ENCODE peak calls at places on chromosomes 13 and 19, in nine cellular contexts. Z is ovary; J is cardiac fibroblast; K is epithelial cell of proximal tubule; I is PC-3; C is GM12864; G is fibroblast of pulmonary artery; D is astrocyte; W is CD8-positive, alpha-beta T cell. F is an unnamed sample.

GRCh38 chr19:10805075-10805757 is 30.8 kb downstream of the TMED1 start:
- DNase-seq in G (no peak), Z (no peak), K (no peak), I (no peak), J (no peak), W (no peak), D (no peak), C (no peak), F (no peak)

GRCh38 chr13:111512707-111513106 is 192.3 kb downstream of the TEX29 start:
- DNase-seq in G (no peak), J (no peak), D (no peak), W (no peak), Z (no peak), C (no peak), I (no peak), K (no peak), F (no peak)

GRCh38 chr19:31066385-31066784 is 282.9 kb downstream of the TSHZ3 start:
- DNase-seq in W (no peak), K (peak), D (peak), J (peak), Z (no peak), G (peak), I (peak), C (no peak), F (no peak)

GRCh38 chr19:46904114-46905060 is 43.6 kb downstream of the ARHGAP35 start:
- DNase-seq in G (peak), D (peak), I (no peak), Z (peak), C (no peak), W (no peak), J (peak), K (no peak), F (peak)

GRCh38 chr13:45807520-45808099 is 43.9 kb downstream of the SIAH3 start:
- DNase-seq in W (no peak), D (peak), G (peak), K (peak), Z (no peak), I (peak), J (peak), C (peak), F (peak)

GRCh38 chr13:23570099-23570926 is at the start of gene TNFRSF19:
- DNase-seq in W (no peak), G (peak), D (peak), I (peak), K (no peak), C (no peak), Z (no peak), J (peak), F (peak)

GRCh38 chr13:100728201-100728600 is 53.6 kb upstream of the TMTC4 start:
- DNase-seq in Z (no peak), K (no peak), I (no peak), J (no peak), G (no peak), D (no peak), W (no peak), C (no peak), F (no peak)

GRCh38 chr19:57511484-57511883 is 11.7 kb downstream of the ZNF773 start:
- DNase-seq in Z (no peak), G (no peak), J (no peak), I (no peak), D (no peak), C (no peak), W (no peak), K (no peak), F (no peak)

GRCh38 chr19:13282486-13283065 is 132.4 kb downstream of the IER2 start:
- DNase-seq in C (no peak), I (no peak), G (no peak), K (no peak), Z (no peak), D (no peak), J (no peak), W (no peak), F (no peak)

GRCh38 chr13:99312493-99312883 is 5.3 kb upstream of the GPR183 start:
- DNase-seq in K (peak), G (peak), D (peak), W (no peak), I (no peak), J (peak), Z (peak), C (no peak), F (peak)

GRCh38 chr19:41264581-41265375 is 606 bp downstream of the HNRNPUL1 start:
- DNase-seq in D (peak), J (peak), W (peak), Z (peak), K (no peak), G (peak), C (peak), I (peak), F (peak)

GRCh38 chr13:26061947-26062346 is 10.1 kb upstream of the SHISA2 start:
- DNase-seq in I (peak), G (peak), W (no peak), C (no peak), D (peak), J (peak), K (peak), Z (no peak), F (no peak)

GRCh38 chr19:46533085-46534081 is 37.7 kb upstream of the PNMA8B start:
- DNase-seq in D (no peak), C (no peak), J (no peak), W (no peak), Z (no peak), G (no peak), I (no peak), K (no peak), F (peak)

GRCh38 chr19:28794301-28794700 is 418.6 kb downstream of the UQCRFS1 start:
- DNase-seq in K (no peak), G (no peak), C (no peak), W (no peak), D (no peak), I (no peak), Z (no peak), J (no peak), F (no peak)

GRCh38 chr19:28793391-28794168 is 419.4 kb downstream of the UQCRFS1 start:
- DNase-seq in G (no peak), J (no peak), D (no peak), C (no peak), W (no peak), I (no peak), Z (no peak), K (no peak), F (no peak)
- H3K4me3 ChIP-seq in G (no peak), J (no peak), D (no peak), C (no peak), W (no peak), I (no peak), Z (no peak), K (peak), F (no peak)

GRCh38 chr19:50344661-50345318 is 15.6 kb upstream of the KCNC3 start:
- DNase-seq in K (no peak), C (peak), J (no peak), Z (no peak), D (no peak), G (no peak), I (no peak), W (no peak), F (no peak)

DNA sequence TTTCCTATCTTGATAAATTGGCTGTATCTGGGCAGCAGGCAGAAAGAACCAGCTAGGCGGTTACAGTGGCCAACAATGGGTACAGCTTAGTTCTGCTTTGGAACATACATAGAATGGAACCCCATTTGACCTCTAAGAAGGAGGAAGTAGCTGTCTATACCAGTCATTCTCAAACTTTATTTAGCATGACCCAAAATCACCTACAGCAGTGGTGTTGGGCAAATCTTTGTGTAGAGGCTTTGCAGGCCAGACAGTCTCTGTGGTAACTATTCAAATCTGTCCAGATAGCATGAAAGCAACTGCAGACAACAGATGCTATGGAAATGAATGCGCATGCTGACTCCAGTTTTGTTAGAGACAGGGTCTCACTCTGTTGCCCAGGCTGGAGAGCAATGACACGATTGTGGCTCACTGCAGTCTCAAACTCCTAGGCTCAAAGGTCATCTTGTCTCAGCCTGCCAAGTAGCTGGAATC is 12.0 kb upstream of the KCNC3 start:
- DNase-seq in K (no peak), Z (no peak), G (no peak), W (no peak), C (peak), I (no peak), D (no peak), J (no peak), F (no peak)
- H3K4me3 ChIP-seq in K (no peak), Z (no peak), G (no peak), W (no peak), C (peak), I (no peak), D (no peak), J (no peak), F (no peak)

GRCh38 chr19:6457958-6458694 is 1.5 kb downstream of the SLC25A23 start:
- DNase-seq in D (no peak), G (peak), J (peak), W (no peak), Z (peak), C (no peak), K (no peak), I (no peak), F (no peak)
- H3K4me3 ChIP-seq in D (no peak), G (no peak), J (no peak), W (no peak), Z (peak), C (peak), K (peak), I (peak), F (peak)

GRCh38 chr19:33683881-33684549 is 62.3 kb downstream of the CHST8 start:
- DNase-seq in K (no peak), J (peak), W (no peak), G (peak), D (peak), I (peak), C (no peak), Z (peak), F (no peak)
- H3K4me3 ChIP-seq in K (no peak), J (no peak), W (no peak), G (no peak), D (no peak), I (no peak), C (no peak), Z (no peak), F (no peak)

DNA sequence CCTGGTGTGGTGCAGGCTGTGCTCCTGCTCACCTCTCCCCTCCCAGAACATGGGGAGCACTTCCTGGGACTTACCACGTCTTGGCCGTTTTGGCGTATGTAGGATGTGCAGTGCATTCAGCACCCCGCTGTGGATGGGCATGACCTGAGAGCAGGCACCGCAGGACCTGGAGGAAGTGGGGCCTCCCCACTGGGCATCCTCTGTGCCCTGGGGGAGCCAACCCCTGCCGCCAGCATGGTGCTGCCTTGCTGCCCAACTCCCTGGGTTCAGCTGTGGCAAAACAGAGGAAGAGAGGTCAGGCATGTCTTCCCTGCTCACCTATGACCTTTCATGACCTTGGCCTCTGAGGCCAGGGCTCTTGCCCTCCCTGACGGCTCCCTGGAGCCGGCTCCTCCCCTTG is 103.5 kb downstream of the RAB20 start:
- DNase-seq in C (no peak), D (no peak), J (no peak), I (no peak), W (no peak), G (no peak), Z (no peak), K (no peak), F (no peak)
- H3K4me3 ChIP-seq in C (no peak), D (no peak), J (no peak), I (no peak), W (no peak), G (no peak), Z (no peak), K (no peak), F (no peak)

DNA sequence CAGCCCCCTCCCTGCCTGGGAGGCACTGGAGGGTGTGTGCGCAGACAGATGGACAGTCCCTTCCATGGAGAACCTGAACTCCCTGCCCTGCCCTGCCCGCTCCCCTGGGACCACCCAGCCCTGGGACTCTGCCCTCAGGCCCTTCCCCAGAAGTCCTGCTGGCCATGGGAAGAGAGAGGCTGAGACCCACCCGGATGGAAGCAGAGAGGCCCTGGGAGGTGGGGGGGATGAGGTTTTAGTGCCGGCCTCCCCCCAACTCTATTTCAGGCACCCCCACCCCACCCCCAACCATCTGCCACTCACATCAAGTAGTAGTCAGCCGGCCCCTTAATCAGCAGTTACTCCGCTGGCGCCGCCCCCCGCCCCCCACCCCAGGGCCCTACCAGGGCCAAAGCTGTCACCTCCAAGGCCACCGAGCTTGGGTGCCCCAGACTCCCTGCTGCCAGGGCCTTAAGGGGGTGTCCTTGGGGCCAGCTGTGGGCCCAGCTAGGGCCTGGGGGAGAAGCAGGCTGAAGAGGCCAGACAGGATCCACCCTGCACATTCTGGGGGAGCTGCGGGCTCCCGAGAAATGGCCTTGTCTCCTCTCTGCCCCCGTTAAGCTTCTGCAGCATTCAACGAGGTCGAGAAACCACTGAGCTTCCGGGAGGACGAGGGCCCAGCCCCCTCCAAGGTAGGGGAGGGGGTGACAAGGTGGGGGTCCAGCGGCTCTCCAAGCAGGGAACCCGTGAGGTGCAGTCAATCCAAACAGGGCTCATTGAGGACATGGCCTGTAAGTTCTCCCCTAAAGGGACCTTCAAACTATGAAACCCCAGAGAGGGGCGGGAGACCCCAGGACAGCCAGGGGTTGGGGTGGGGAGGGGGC is 17.4 kb downstream of the NMRK2 start:
- DNase-seq in G (no peak), W (no peak), C (no peak), K (no peak), D (no peak), I (no peak), J (no peak), Z (no peak), F (no peak)
- H3K4me3 ChIP-seq in G (no peak), W (peak), C (no peak), K (no peak), D (no peak), I (no peak), J (no peak), Z (no peak), F (no peak)

GRCh38 chr19:2982983-2983350 is 5.6 kb downstream of the TLE6 start:
- DNase-seq in I (peak), C (no peak), K (no peak), G (peak), J (peak), Z (peak), W (no peak), D (peak), F (peak)
- H3K4me3 ChIP-seq in I (no peak), C (no peak), K (no peak), G (no peak), J (no peak), Z (no peak), W (no peak), D (no peak), F (no peak)

DNA sequence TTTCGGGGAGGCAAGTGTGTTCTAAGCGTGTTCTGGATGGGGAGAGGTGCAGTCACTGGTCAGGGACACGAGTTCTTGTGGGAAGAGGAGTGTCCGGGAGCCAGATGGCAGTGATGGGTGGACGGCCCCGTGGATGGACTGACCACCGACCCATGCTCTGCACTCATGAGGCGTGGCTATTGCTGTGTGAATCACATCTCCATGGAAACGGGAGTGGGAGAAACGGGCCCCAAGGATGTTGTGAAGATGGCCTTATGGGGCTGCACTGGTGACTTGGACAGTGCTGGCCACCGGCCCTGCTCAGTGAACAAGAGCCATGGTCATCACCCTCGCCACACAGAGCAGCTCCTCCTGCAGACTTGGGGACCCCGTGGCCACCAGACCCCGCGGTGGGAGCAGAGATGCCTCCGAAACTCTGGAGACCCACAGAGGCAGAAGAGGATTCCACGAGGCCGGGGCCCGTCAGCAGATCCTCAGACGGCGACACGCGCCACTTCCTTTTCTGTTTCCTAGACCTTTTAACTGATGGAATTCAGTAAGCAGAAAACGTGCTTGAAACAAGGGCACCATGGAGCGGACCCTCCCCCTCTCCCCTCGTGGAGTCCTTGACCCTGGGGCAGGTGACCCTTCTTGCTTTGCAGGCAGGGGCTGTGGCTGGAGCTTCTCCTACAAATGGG is 47.5 kb downstream of the GAS6 start:
- DNase-seq in J (no peak), C (no peak), Z (no peak), K (no peak), G (no peak), I (peak), W (no peak), D (no peak), F (no peak)
- H3K4me3 ChIP-seq in J (no peak), C (peak), Z (no peak), K (no peak), G (no peak), I (peak), W (no peak), D (no peak), F (peak)

GRCh38 chr13:35471466-35472307 is 4.8 kb downstream of the MAB21L1 start:
- DNase-seq in D (no peak), C (no peak), J (no peak), K (no peak), W (no peak), Z (no peak), I (no peak), G (peak), F (no peak)

GRCh38 chr13:35472308-35473008 is 4.0 kb downstream of the MAB21L1 start:
- DNase-seq in W (no peak), I (no peak), G (no peak), K (no peak), D (no peak), Z (no peak), C (no peak), J (no peak), F (peak)

GRCh38 chr13:35475131-35475959 is 1.1 kb downstream of the MAB21L1 start:
- DNase-seq in W (no peak), D (peak), K (no peak), C (no peak), G (peak), I (no peak), Z (peak), J (peak), F (peak)

GRCh38 chr13:35475960-35476943 is at the start of gene MAB21L1:
- DNase-seq in W (no peak), Z (no peak), K (no peak), I (no peak), G (peak), D (peak), C (no peak), J (peak), F (peak)

DNA sequence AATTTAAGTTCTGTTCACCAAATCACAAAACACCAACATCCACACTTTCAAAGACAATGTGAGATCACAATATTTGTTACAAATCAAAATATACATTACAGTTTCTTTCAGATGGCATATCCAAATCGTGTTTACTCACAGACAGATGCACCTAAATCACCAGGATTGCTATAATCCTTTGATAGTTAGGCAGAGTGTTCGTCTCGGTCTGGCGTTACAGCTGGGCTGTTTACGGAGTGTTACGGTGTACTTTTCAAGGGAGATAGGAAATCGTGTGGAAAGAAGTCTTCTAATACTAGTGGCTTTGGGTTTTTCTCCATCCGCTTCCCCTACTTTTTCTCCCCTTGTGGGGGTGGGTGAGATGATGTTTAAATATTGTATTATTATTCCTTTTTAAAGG is 1.9 kb downstream of the MAB21L1 start:
- DNase-seq in W (no peak), D (no peak), Z (no peak), I (no peak), C (no peak), J (peak), G (no peak), K (no peak), F (no peak)
- H3K4me3 ChIP-seq in W (no peak), D (peak), Z (no peak), I (no peak), C (no peak), J (peak), G (peak), K (no peak), F (peak)